ENCODE peak calls at places on chromosomes 12 and 14, in four cellular contexts. L is trophoblast cell, S is IMR-90, I is fibroblast of lung. D is an unnamed sample.

GRCh38 chr14:102694530-102695171 is 82.6 kb upstream of the TRAF3 start:
- DNase-seq in L (peak), S (peak), I (peak), D (peak)

GRCh38 chr12:30880061-30880460 is 46.5 kb upstream of the TSPAN11 start:
- DNase-seq in L (no peak), S (no peak), I (peak), D (no peak)

GRCh38 chr12:116466536-116466935 is 92.6 kb upstream of the MAP1LC3B2 start:
- DNase-seq in L (peak), S (peak), I (peak), D (no peak)

GRCh38 chr12:127149226-127149964 is 1117.6 kb upstream of the TMEM132C start:
- DNase-seq in L (no peak), S (peak), I (peak), D (no peak)

GRCh38 chr12:39010406-39010805 is 105.0 kb upstream of the CPNE8 start:
- DNase-seq in L (no peak), S (no peak), I (no peak), D (no peak)

GRCh38 chr14:95098984-95099599 is 58.2 kb downstream of the DICER1 start:
- DNase-seq in L (peak), S (peak), I (peak), D (peak)

GRCh38 chr14:64478634-64479250 is 13.4 kb downstream of the AKAP5 start:
- DNase-seq in L (peak), S (peak), I (peak), D (no peak)

GRCh38 chr12:1518763-1519516 is 75.4 kb downstream of the FBXL14 start:
- DNase-seq in L (no peak), S (peak), I (peak), D (peak)

GRCh38 chr12:24014853-24015590 is 65.6 kb upstream of the SOX5 start:
- DNase-seq in L (no peak), S (no peak), I (no peak), D (no peak)

GRCh38 chr12:94560416-94561221 is 89.7 kb downstream of the TMCC3 start:
- DNase-seq in L (peak), S (peak), I (peak), D (peak)

GRCh38 chr12:52749827-52750226 is 27.3 kb downstream of the KRT76 start:
- DNase-seq in L (no peak), S (no peak), I (no peak), D (no peak)

GRCh38 chr12:78448692-78449091 is 415.9 kb upstream of the SYT1 start:
- DNase-seq in L (no peak), S (no peak), I (no peak), D (no peak)

GRCh38 chr12:62910549-62911169 is 24.3 kb downstream of the PPM1H start:
- DNase-seq in L (no peak), S (no peak), I (no peak), D (no peak)

GRCh38 chr12:64618953-64619590 is 8.8 kb downstream of the RASSF3 start:
- DNase-seq in L (peak), S (peak), I (peak), D (no peak)

GRCh38 chr12:92571169-92571568 is 131.6 kb upstream of the PLEKHG7 start:
- DNase-seq in L (peak), S (no peak), I (no peak), D (no peak)

GRCh38 chr12:92568631-92569128 is 134.1 kb upstream of the PLEKHG7 start:
- DNase-seq in L (no peak), S (no peak), I (no peak), D (no peak)

GRCh38 chr12:92573104-92573503 is 129.7 kb upstream of the PLEKHG7 start:
- DNase-seq in L (peak), S (no peak), I (no peak), D (no peak)

GRCh38 chr12:92571844-92572543 is 130.8 kb upstream of the PLEKHG7 start:
- DNase-seq in L (peak), S (no peak), I (no peak), D (no peak)

GRCh38 chr12:92570056-92570753 is 132.6 kb upstream of the PLEKHG7 start:
- DNase-seq in L (peak), S (peak), I (peak), D (no peak)
- H2AFZ ChIP-seq in L (no peak), S (no peak), I (no peak), D (no peak)

DNA sequence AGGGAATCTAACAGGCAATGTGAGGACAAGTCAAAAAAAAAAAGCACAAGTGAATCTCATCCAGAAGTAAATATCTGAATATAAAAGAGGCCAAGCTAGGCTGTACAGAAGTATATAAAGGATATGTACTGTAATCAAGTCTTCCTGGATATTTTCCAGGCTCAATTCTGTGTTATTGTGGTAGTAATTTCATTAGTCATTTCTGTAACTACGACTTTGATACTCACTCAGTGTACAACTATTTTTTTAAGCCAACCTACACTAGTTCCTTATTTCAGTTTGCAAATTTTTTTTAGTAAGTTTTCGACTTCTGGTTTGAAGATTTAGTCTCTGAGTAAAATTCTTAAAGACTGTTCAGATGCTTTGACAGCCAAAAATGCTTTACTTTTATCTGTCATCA is 130.8 kb downstream of the CAPZA3 start:
- DNase-seq in L (no peak), S (peak), I (peak), D (peak)
- H2AFZ ChIP-seq in L (no peak), S (no peak), I (no peak), D (no peak)

GRCh38 chr12:122005252-122005651 is 16.4 kb upstream of the BCL7A start:
- DNase-seq in L (no peak), S (no peak), I (no peak), D (no peak)
- H2AFZ ChIP-seq in L (no peak), S (no peak), I (no peak), D (no peak)

DNA sequence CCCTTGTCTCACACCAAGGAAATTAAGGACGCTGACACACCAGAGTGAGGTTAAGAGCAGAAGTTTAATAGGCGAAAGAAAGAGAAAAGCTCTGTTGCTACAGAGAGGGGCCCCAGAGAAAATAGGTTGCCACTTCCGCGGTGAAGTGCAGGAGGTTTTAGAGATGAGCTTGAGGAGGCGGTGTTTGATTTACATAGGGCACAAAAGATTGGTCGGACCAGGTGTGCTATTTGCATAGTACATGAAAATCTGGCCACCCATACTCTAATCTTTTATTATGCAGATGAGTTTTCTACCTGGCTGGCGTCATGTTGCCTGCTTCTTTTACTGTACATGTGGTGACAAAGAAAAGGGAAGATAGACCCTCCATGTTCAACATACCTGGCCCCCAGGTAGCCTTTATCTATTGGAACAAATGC is 23.3 kb upstream of the MYF6 start:
- DNase-seq in L (peak), S (no peak), I (no peak), D (no peak)
- H2AFZ ChIP-seq in L (peak), S (no peak), I (no peak), D (peak)

GRCh38 chr12:99418379-99418778 is 229.2 kb upstream of the GARIN6 start:
- DNase-seq in L (no peak), S (no peak), I (no peak), D (no peak)

DNA sequence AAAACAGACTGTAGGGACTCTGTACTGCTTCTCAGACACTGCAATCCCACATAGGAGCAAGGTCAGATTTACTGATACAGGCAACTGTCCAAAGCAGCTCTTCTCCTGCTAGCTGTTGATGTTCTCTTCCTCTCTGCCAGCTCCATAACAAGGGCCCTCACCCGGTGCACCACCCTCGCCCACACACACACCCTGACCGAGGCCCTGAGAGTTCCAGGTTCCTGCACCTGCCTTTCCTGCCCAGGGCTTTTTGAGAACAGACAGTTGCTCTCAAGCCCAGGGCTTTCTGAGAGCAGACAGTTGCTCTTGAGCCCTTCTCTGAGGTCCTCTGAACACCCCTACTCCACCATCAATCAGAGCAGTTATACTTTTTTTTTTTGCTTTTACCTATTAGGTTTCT is 233.8 kb upstream of the GARIN6 start:
- DNase-seq in L (no peak), S (no peak), I (no peak), D (no peak)
- H2AFZ ChIP-seq in L (no peak), S (no peak), I (no peak), D (no peak)

DNA sequence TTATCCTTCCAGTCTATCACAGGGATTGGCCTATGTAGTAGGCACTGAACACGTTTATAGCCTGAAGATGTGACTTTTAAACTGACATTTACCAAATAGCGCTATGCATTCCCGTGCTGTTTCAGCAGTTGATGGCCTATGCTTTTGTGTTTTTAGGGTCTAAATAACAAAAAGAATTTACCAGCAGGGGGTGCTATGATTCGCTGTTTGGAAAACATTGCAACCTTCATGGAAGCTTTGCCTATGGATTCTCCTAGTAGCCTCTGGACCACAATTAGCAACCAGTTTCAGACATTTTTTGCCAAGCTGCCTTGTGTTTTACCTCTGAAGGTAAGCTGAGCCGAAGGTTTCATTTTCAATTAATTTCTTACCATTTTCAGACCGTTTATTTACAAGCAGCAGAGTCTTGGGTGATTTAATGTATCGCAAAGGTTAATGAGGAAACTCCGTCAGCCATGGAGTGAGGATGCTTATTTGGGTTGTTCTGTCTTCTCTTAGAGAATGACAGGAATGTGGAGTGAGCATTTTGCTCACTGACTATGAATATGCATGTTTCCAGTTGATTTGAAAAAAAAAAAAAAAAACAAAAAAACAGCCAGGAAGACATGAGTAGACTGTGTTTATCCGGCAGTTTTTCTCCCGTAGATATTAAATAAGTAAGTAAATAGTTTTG is 133.1 kb downstream of the PRIMA1 start:
- DNase-seq in L (peak), S (peak), I (peak), D (no peak)
- H2AFZ ChIP-seq in L (no peak), S (no peak), I (no peak), D (no peak)

GRCh38 chr12:96130396-96131059 is 63.6 kb upstream of the ELK3 start:
- DNase-seq in L (no peak), S (no peak), I (no peak), D (no peak)
- H2AFZ ChIP-seq in L (no peak), S (no peak), I (no peak), D (no peak)

DNA sequence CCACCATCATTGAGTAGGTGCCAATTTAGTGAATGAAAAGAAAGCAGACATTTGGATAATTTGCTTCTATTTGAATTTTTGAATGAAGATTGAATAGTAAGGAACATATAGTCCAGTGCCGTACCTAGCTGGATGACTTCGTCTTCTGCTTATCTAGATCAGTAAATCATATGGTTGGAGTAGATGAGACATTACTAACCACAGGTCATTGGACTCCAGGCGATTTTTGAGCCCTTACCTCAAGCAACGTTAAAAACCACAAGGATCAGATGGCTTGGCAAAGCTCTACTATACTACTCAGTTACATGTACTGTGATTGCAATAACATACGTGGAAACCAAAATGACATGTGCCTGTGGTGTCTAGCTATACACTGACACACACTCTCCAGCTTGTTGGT is 1.7 kb upstream of the SPATS2 start:
- DNase-seq in L (peak), S (peak), I (peak), D (no peak)
- H2AFZ ChIP-seq in L (no peak), S (no peak), I (no peak), D (no peak)

GRCh38 chr12:113862570-113863454 is 103.3 kb downstream of the RBM19 start:
- DNase-seq in L (no peak), S (peak), I (peak), D (no peak)
- H2AFZ ChIP-seq in L (no peak), S (peak), I (no peak), D (no peak)

D was measured in keratinocyte.